ENCODE peak calls at places on chromosomes 11 and 22, in four cellular contexts. R is HCT116, O is HepG2, S is K562. D is an unnamed sample.
A peak's percentile ranks its signal among the peaks of the same experiment; 100 is the strongest.

GRCh38 chr11:46330887-46331652 is 16.2 kb upstream of the DGKZ start:
- DNase-seq in R (no peak), O (no peak), S (no peak), D (no peak)

GRCh38 chr11:130212431-130212961 is 52.9 kb downstream of the ST14 start:
- DNase-seq in R (no peak), O (no peak), S (no peak), D (no peak)

GRCh38 chr11:115497303-115497702 is 6.9 kb downstream of the CADM1 start:
- DNase-seq in R (no peak), O (peak; percentile 67), S (no peak), D (no peak)

GRCh38 chr11:36741515-36741914 is 143.5 kb upstream of the RAG2 start:
- DNase-seq in R (no peak), O (no peak), S (no peak), D (no peak)

GRCh38 chr22:41021039-41021654 is 70.0 kb downstream of the RBX1 start:
- DNase-seq in R (no peak), O (no peak), S (no peak), D (no peak)

GRCh38 chr11:123063396-123064267 is 1.7 kb upstream of the HSPA8 start:
- DNase-seq in R (no peak), O (peak; percentile 64), S (peak; percentile 54), D (no peak)

GRCh38 chr11:96055706-96056387 is 131.9 kb upstream of the MTMR2 start:
- DNase-seq in R (no peak), O (peak; percentile 7), S (peak; percentile 24), D (no peak)

GRCh38 chr11:114619659-114620173 is 24.1 kb upstream of the NXPE4 start:
- DNase-seq in R (no peak), O (no peak), S (no peak), D (no peak)

GRCh38 chr11:1573077-1573846 is 1.2 kb upstream of the DUSP8 start:
- DNase-seq in R (no peak), O (no peak), S (no peak), D (no peak)

GRCh38 chr11:120184946-120185677 is 25.7 kb upstream of the OAF start:
- DNase-seq in R (no peak), O (peak; percentile 93), S (no peak), D (no peak)

GRCh38 chr11:119315139-119316016 is 1.6 kb downstream of the MCAM start:
- DNase-seq in R (no peak), O (no peak), S (no peak), D (no peak)

GRCh38 chr11:18064035-18064434 is 18.0 kb upstream of the TPH1 start:
- DNase-seq in R (no peak), O (no peak), S (no peak), D (no peak)

GRCh38 chr22:47919893-47920292 is 1157.4 kb downstream of the TBC1D22A start:
- DNase-seq in R (no peak), O (no peak), S (no peak), D (no peak)

GRCh38 chr11:68314203-68314885 is 2.0 kb downstream of the LRP5 start:
- DNase-seq in R (no peak), O (no peak), S (no peak), D (no peak)

DNA sequence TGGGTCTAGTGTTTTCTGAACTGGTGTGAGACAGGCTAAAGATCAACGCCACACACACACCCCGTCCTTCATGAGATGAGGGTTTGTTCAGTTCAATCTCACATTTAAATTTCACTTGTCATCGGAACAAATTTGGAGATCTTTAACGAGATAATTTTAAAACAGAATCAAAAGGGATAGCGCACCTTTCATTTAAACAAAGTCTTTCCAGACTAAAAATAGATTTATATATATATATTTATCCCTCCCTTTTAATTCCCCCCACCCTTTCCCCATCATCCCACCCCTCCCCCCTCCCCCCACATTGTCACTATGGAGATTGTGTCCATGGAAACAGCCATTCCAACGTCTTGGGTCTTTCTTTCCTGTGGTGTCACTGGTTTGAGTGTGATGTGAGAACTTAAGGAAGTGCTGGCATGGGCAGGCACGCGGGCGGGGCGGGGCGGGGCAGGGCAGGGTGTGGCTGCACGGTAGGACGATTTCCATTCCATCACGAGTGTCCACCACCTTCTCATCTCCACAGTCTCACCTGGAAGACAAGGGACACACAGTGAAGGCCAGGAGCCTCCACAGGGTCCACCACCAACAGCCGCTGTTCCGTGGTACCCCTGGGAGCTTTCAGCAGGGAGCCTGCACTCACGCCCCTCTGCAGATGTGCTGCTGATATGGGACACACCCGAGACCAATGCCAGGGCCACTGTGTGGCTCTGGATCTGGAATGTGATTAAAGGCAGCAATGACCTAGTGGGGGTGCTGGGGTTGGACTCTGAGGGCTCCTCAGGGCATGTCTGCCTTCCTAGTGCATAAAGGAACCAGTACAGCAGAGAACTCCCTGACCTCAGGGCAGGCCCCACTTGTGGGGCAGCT is 30.5 kb upstream of the CYP2D6 start:
- DNase-seq in R (peak; percentile 34), O (no peak), S (no peak), D (no peak)
- TF ChIP-seq TCF7L2 in R (no peak), O (no peak), S (no peak), D (no peak)

DNA sequence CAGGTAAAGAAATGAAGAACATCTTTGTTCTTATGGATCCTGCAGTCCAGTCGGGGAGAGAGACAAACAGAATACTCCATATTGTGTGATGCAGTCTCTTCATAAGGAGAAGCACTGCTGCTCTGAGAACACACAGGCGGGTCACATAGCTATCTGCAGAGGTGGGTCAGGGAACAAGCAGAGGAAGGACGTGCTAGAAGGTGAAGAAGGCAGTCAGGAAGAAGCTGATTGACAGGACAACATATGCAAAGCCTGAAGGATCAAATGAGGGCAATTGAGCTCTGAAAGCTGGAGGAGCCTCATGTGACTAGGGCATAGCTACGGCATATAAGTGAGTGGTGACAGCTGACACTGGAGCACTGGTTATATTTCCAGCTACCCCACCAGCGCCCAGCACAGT is 122.5 kb downstream of the OPCML start:
- DNase-seq in R (no peak), O (no peak), S (no peak), D (no peak)
- TF ChIP-seq TCF7L2 in R (no peak), O (no peak), S (no peak), D (no peak)

GRCh38 chr11:28559497-28559896 is 451.3 kb downstream of the METTL15 start:
- DNase-seq in R (no peak), O (no peak), S (no peak), D (no peak)
- TF ChIP-seq TCF7L2 in R (peak; percentile 70), O (no peak), S (no peak), D (no peak)

GRCh38 chr11:22923561-22923960 is 63.3 kb upstream of the CCDC179 start:
- DNase-seq in R (no peak), O (no peak), S (no peak), D (no peak)

GRCh38 chr11:22930816-22931594 is 70.7 kb upstream of the CCDC179 start:
- DNase-seq in R (no peak), O (no peak), S (no peak), D (no peak)

GRCh38 chr11:22926341-22926740 is 66.1 kb upstream of the CCDC179 start:
- DNase-seq in R (no peak), O (no peak), S (no peak), D (no peak)

GRCh38 chr11:22927793-22928192 is 67.5 kb upstream of the CCDC179 start:
- DNase-seq in R (no peak), O (no peak), S (no peak), D (no peak)

GRCh38 chr11:22928207-22928917 is 68.1 kb upstream of the CCDC179 start:
- DNase-seq in R (no peak), O (no peak), S (no peak), D (no peak)
- TF ChIP-seq TCF7L2 in R (no peak), O (no peak), S (no peak), D (no peak)

DNA sequence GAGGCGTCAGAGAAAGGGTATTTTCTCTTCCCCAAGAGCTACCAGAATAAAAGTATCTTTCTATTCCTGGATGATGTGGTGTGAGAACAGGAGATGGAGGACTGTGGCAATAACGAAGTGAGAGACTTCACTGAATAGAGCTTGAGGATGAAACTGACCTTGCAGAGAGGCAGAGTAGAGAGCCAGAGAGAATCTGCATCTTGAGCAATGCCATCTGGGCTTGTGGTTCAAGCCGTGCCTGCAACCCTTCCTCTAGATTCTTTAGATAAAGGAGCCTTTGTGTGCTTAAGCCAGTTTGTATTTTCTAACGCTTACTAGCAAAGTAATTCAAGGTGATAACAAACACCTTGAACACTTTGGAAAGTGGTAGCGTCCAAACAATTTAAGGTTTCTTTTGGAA is 2.2 kb downstream of the ME3 start:
- DNase-seq in R (no peak), O (no peak), S (no peak), D (no peak)
- TF ChIP-seq TCF7L2 in R (no peak), O (no peak), S (no peak), D (no peak)

GRCh38 chr11:63802637-63803414 is 10.4 kb upstream of the SPINDOC start:
- DNase-seq in R (peak; percentile 72), O (no peak), S (peak; percentile 71), D (peak; percentile 67)
- TF ChIP-seq TCF7L2 in R (no peak), O (no peak), S (no peak), D (no peak)

DNA sequence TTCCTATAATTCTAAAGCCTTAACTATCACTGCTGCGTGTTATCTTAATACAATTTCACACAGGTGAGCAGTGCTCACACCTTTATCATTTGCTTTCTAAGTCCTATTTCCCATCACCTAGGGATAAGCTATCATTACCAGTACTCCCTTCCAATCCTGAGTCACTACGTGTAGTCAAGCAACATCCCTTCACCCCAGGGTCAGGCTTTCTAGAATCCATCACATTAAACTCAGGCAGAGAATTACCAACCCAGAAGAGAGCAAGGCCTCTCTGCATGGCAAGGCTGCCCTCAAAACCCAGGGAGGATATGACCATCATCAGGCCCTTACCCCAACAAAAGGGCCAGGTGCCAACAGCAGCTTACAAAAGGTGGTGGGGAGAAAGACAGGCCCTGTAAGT is 9.8 kb downstream of the PACSIN2 start:
- DNase-seq in R (no peak), O (no peak), S (no peak), D (no peak)
- TF ChIP-seq TCF7L2 in R (no peak), O (no peak), S (no peak), D (no peak)

GRCh38 chr11:16001899-16002426 is 354.4 kb downstream of the SOX6 start:
- DNase-seq in R (peak; percentile 10), O (peak; percentile 92), S (no peak), D (no peak)
- TF ChIP-seq TCF7L2 in R (no peak), O (no peak), S (no peak), D (no peak)

DNA sequence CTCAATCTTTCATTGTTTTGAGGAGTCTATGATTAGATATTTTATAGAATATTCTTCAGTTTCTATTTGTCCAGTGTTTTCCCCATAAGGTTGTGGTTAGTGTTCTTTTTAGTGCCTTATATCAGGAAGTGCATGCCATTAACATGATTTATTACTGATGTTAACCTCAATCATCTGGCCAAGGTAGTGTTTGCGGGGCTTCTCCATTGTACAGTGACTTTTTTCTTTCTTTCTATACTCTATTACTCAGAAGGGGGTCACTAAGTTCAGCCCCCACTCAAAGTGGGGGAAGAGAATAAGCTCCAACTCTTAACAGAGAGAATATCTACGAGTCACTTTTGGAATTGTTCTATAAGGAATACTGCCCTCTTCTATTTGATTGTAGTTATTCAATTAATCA is 415.8 kb downstream of the DYNC2H1 start:
- DNase-seq in R (no peak), O (no peak), S (no peak), D (no peak)
- TF ChIP-seq TCF7L2 in R (no peak), O (no peak), S (no peak), D (no peak)

D was measured in Panc1.